ENCODE peak calls at places on chromosomes 3 and 15, in eight cellular contexts. D is heart right ventricle; L is ovary; N is HepG2; O is left ventricle myocardium inferior; Y is kidney; A is psoas muscle; W is naive thymus-derived CD4-positive, alpha-beta T cell. Q is an unnamed sample.

GRCh38 chr3:114409291-114409690 is 115.5 kb downstream of the TIGIT start:
- DNase-seq in D (no peak), L (no peak), N (no peak), O (no peak), Y (no peak), A (no peak), W (no peak), Q (no peak)

GRCh38 chr3:190010486-190010885 is 110.2 kb downstream of the P3H2 start:
- DNase-seq in D (no peak), L (no peak), N (no peak), O (no peak), Y (no peak), A (no peak), W (no peak), Q (no peak)

GRCh38 chr15:98599911-98600685 is 48.2 kb upstream of the IGF1R start:
- DNase-seq in D (peak; percentile 15), L (peak; percentile 75), N (no peak), O (no peak), Y (peak; percentile 82), A (peak; percentile 47), W (peak; percentile 51), Q (no peak)

GRCh38 chr15:25183581-25184330 is 229.0 kb downstream of the SNRPN start:
- DNase-seq in D (no peak), L (peak; percentile 13), N (no peak), O (peak; percentile 5), Y (peak; percentile 42), A (peak; percentile 23), W (no peak), Q (peak; percentile 34)

GRCh38 chr15:65292938-65293518 is 2.8 kb upstream of the RNU5A-1 start:
- DNase-seq in D (no peak), L (no peak), N (peak; percentile 45), O (no peak), Y (no peak), A (no peak), W (no peak), Q (no peak)

GRCh38 chr3:32839714-32840085 is 21.9 kb downstream of the TRIM71 start:
- DNase-seq in D (no peak), L (no peak), N (no peak), O (no peak), Y (no peak), A (no peak), W (no peak), Q (no peak)

GRCh38 chr3:56917740-56918568 is 116.2 kb upstream of the ARHGEF3 start:
- DNase-seq in D (no peak), L (no peak), N (no peak), O (no peak), Y (no peak), A (no peak), W (no peak), Q (no peak)

GRCh38 chr15:43911235-43911661 is 84.4 kb downstream of the WDR76 start:
- DNase-seq in D (no peak), L (no peak), N (no peak), O (peak; percentile 61), Y (no peak), A (no peak), W (no peak), Q (no peak)

GRCh38 chr3:64975138-64975537 is 287.3 kb upstream of the ADAMTS9 start:
- DNase-seq in D (peak; percentile 39), L (no peak), N (no peak), O (peak; percentile 58), Y (no peak), A (no peak), W (no peak), Q (peak; percentile 52)

GRCh38 chr15:48176957-48177356 is 1.1 kb downstream of the MYEF2 start:
- DNase-seq in D (no peak), L (no peak), N (no peak), O (no peak), Y (no peak), A (no peak), W (no peak), Q (no peak)

GRCh38 chr15:51829360-51830278 is at the start of gene TMOD3:
- DNase-seq in D (peak; percentile 97), L (peak; percentile 95), N (peak; percentile 83), O (peak; percentile 94), Y (peak; percentile 96), A (peak; percentile 95), W (peak; percentile 89), Q (peak; percentile 98)

GRCh38 chr3:171846594-171846993 is 3.4 kb downstream of the TMEM212 start:
- DNase-seq in D (no peak), L (no peak), N (no peak), O (no peak), Y (no peak), A (no peak), W (no peak), Q (no peak)

GRCh38 chr15:77836116-77836798 is 203.5 kb upstream of the LINGO1 start:
- DNase-seq in D (no peak), L (no peak), N (no peak), O (no peak), Y (peak; percentile 40), A (no peak), W (no peak), Q (peak; percentile 46)

GRCh38 chr3:41417574-41417973 is 218.3 kb downstream of the CTNNB1 start:
- DNase-seq in D (no peak), L (no peak), N (no peak), O (no peak), Y (no peak), A (no peak), W (no peak), Q (no peak)

GRCh38 chr3:114427407-114428172 is 133.8 kb downstream of the TIGIT start:
- DNase-seq in D (no peak), L (no peak), N (no peak), O (no peak), Y (no peak), A (no peak), W (no peak), Q (no peak)

DNA sequence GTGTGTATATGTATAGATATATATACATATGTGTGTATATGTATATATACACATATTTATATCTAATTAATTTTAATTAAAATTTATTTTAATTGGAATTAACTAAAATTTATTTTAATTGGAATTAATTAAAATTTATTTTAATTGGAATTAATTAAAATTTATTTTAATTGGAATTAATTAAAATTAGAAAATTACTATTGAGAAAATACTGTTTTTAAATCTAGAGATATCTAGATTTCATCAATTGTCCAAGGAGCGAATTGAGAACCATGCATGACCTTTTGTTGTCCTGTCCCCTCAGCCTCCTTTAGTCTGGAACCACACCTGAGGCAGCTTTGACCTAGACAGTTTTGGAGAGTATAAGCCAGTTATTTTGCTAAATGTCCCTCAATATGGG is 1.8 kb downstream of the MOBP start:
- DNase-seq in D (no peak), L (no peak), N (no peak), O (no peak), Y (no peak), A (no peak), W (no peak), Q (no peak)
- H3K4me1 ChIP-seq in D (no peaks in the 10 kb centered on the region), L (peaks cover 1% of the 10 kb centered on the region), N (no peaks in the 10 kb centered on the region), O (no peaks in the 10 kb centered on the region), Y (no peaks in the 10 kb centered on the region), A (no peaks in the 10 kb centered on the region), W (no peaks in the 10 kb centered on the region), Q (no peaks in the 10 kb centered on the region)

DNA sequence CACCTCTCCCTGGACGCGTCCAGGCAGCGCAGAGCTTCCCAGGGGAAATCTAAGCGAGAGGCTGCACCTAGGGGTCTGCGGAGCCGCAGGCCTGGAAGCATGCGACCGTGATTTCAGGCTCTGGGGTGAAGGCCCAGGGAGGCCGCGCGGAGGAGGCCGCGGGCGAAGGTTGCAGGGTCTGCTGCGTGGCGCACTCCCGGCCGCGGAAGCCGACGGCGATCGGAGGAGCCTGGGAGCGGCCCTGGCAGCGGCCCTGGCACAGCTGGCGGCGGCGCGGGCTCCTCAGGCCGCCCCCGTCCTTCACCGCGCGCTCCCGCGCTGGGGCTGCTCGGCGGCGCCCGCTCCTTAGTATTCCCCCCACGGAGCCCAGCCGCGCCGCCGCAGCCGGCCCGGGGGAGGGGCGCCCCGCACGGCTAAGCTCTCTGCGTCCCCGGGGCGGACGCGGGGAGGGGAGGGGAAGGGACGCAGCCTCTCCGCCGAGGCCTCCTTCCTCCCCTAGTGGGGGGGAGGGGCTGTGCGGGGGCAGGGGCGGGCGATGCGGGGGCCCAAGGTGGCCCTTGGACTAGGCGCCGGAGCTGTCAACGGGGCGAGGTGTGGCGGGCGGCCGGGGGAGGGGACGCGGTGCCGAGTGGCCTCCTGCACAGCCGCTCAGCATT is 21.9 kb downstream of the EPHB3 start:
- DNase-seq in D (peak; percentile 77), L (peak; percentile 74), N (no peak), O (peak; percentile 71), Y (no peak), A (peak; percentile 59), W (no peak), Q (peak; percentile 80)
- H3K27ac ChIP-seq in D (peak overlapping the region; percentile 86), L (peak overlapping the region; percentile 86), N (no peak overlapping the region), O (peak overlapping the region; percentile 86), Y (peak overlapping the region; percentile 74), A (peak overlapping the region; percentile 71), W (no peak overlapping the region), Q (peak overlapping the region; percentile 28)

GRCh38 chr3:58386966-58387365 is 46.7 kb downstream of the PDHB start:
- DNase-seq in D (no peak), L (no peak), N (no peak), O (peak; percentile 27), Y (peak; percentile 77), A (no peak), W (no peak), Q (no peak)
- H3K36me3 ChIP-seq in D (no peaks in the 10 kb centered on the region), L (no peaks in the 10 kb centered on the region), N (peaks cover 9% of the 10 kb centered on the region), O (peaks cover 7% of the 10 kb centered on the region), Y (peaks cover 6% of the 10 kb centered on the region), A (peaks cover 29% of the 10 kb centered on the region), W (no peaks in the 10 kb centered on the region), Q (no peaks in the 10 kb centered on the region)

GRCh38 chr3:141240290-141241247 is 8.9 kb downstream of the PXYLP1 start:
- DNase-seq in D (no peak), L (no peak), N (no peak), O (no peak), Y (no peak), A (no peak), W (no peak), Q (no peak)

GRCh38 chr3:141239551-141240281 is 8.1 kb downstream of the PXYLP1 start:
- DNase-seq in D (no peak), L (no peak), N (no peak), O (no peak), Y (no peak), A (no peak), W (no peak), Q (no peak)

GRCh38 chr3:141235661-141236171 is 4.1 kb downstream of the PXYLP1 start:
- DNase-seq in D (no peak), L (no peak), N (peak; percentile 87), O (no peak), Y (no peak), A (no peak), W (no peak), Q (no peak)

GRCh38 chr3:141236351-141236750 is 4.7 kb downstream of the PXYLP1 start:
- DNase-seq in D (no peak), L (no peak), N (no peak), O (no peak), Y (no peak), A (no peak), W (no peak), Q (no peak)

GRCh38 chr3:141237701-141238521 is 6.3 kb downstream of the PXYLP1 start:
- DNase-seq in D (peak; percentile 76), L (no peak), N (no peak), O (peak; percentile 76), Y (no peak), A (peak; percentile 88), W (no peak), Q (no peak)
- H3K4me1 ChIP-seq in D (peaks cover 67% of the 10 kb centered on the region), L (peaks cover 2% of the 10 kb centered on the region), N (peaks cover 61% of the 10 kb centered on the region), O (peaks cover 82% of the 10 kb centered on the region), Y (peaks cover 45% of the 10 kb centered on the region), A (peaks cover 59% of the 10 kb centered on the region), W (peaks cover 9% of the 10 kb centered on the region), Q (peaks cover 14% of the 10 kb centered on the region)

GRCh38 chr3:45583021-45583851 is 11.3 kb upstream of the LIMD1 start:
- DNase-seq in D (peak; percentile 77), L (peak; percentile 67), N (peak; percentile 68), O (peak; percentile 82), Y (peak; percentile 87), A (peak; percentile 75), W (no peak), Q (peak; percentile 55)
- H3K27ac ChIP-seq in D (peak overlapping the region; percentile 51), L (no peak overlapping the region), N (no peak overlapping the region), O (peak overlapping the region; percentile 86), Y (peak overlapping the region; percentile 23), A (peak overlapping the region; percentile 38), W (no peak overlapping the region), Q (no peak overlapping the region)